ENCODE peak calls at places on chromosomes 6 and 20, in nine cellular contexts. M, K, Q, J, D, Z, W, P and X are unnamed samples.

GRCh38 chr20:16308754-16309153 is 264.5 kb downstream of the KIF16B start:
- DNase-seq in Q (no peak), J (no peak), P (no peak), M (peak), D (no peak), W (no peak), Z (no peak), K (peak), X (no peak)

GRCh38 chr20:57404419-57405072 is 13.3 kb downstream of the RBM38 start:
- DNase-seq in D (no peak), P (peak), W (no peak), K (no peak), Z (no peak), M (no peak), Q (no peak), J (no peak), X (no peak)

GRCh38 chr6:119348308-119349040 is 1.1 kb downstream of the MAN1A1 start:
- DNase-seq in P (peak), J (no peak), M (peak), D (peak), K (peak), Z (no peak), Q (no peak), W (peak), X (no peak)

GRCh38 chr20:37119356-37120036 is 23.7 kb upstream of the RBL1 start:
- DNase-seq in J (no peak), Z (no peak), P (no peak), M (no peak), D (no peak), W (no peak), Q (no peak), K (no peak), X (no peak)

GRCh38 chr20:62255976-62256375 is 17.7 kb downstream of the OSBPL2 start:
- DNase-seq in D (no peak), Q (no peak), K (no peak), Z (no peak), J (no peak), M (no peak), P (no peak), W (no peak), X (no peak)

GRCh38 chr6:170451762-170452651 is 101.1 kb downstream of the PSMB1 start:
- DNase-seq in D (no peak), W (no peak), Q (no peak), J (no peak), M (no peak), K (no peak), Z (no peak), P (no peak), X (no peak)

GRCh38 chr6:143427109-143427817 is 23.2 kb downstream of the ADAT2 start:
- DNase-seq in J (no peak), K (peak), M (peak), Q (peak), W (peak), D (peak), Z (no peak), P (peak), X (peak)

GRCh38 chr20:23082846-23083552 is 3.1 kb downstream of the CD93 start:
- DNase-seq in M (peak), D (no peak), Q (no peak), P (peak), Z (no peak), J (no peak), K (no peak), W (no peak), X (no peak)

GRCh38 chr20:8946036-8946926 is 122.6 kb upstream of the PLCB4 start:
- DNase-seq in K (no peak), Q (no peak), Z (no peak), J (no peak), P (no peak), M (no peak), D (no peak), W (no peak), X (no peak)

GRCh38 chr20:50313223-50313820 is 122.7 kb downstream of the CEBPB start:
- DNase-seq in Q (peak), J (no peak), D (no peak), M (no peak), K (peak), W (no peak), P (no peak), Z (no peak), X (no peak)

GRCh38 chr6:32968770-32969684 is 633 bp downstream of the BRD2 start:
- DNase-seq in W (peak), Q (peak), J (no peak), M (peak), K (peak), D (peak), P (peak), Z (peak), X (no peak)

GRCh38 chr6:153085239-153085638 is 45.8 kb downstream of the RGS17 start:
- DNase-seq in K (no peak), W (no peak), Q (no peak), D (no peak), Z (no peak), J (no peak), P (no peak), M (no peak), X (no peak)

GRCh38 chr20:50055524-50056083 is 57.3 kb downstream of the UBE2V1 start:
- DNase-seq in Q (no peak), K (no peak), Z (no peak), M (no peak), W (no peak), D (no peak), P (no peak), J (no peak), X (no peak)

GRCh38 chr20:57211949-57212889 is 54.2 kb downstream of the BMP7 start:
- DNase-seq in M (peak), Q (peak), Z (peak), P (no peak), D (no peak), W (peak), K (peak), J (no peak), X (no peak)

GRCh38 chr6:82955841-82956240 is 109.8 kb downstream of the UBE3D start:
- DNase-seq in Z (no peak), J (no peak), P (no peak), K (peak), M (no peak), D (no peak), W (no peak), Q (peak), X (no peak)

GRCh38 chr20:3101737-3102574 is 17.4 kb upstream of the AVP start:
- DNase-seq in P (no peak), Q (no peak), K (no peak), Z (no peak), D (peak), J (no peak), W (no peak), M (no peak), X (no peak)

GRCh38 chr20:16096756-16097326 is 476.4 kb downstream of the KIF16B start:
- DNase-seq in D (no peak), P (no peak), Z (no peak), M (no peak), J (no peak), Q (no peak), K (no peak), W (no peak), X (no peak)

GRCh38 chr6:44539701-44540100 is 152.2 kb downstream of the CDC5L start:
- DNase-seq in Q (no peak), W (no peak), M (no peak), P (no peak), J (no peak), Z (no peak), K (no peak), D (no peak), X (no peak)

GRCh38 chr6:31652925-31653724 is 664 bp upstream of the BAG6 start:
- DNase-seq in M (peak), K (no peak), D (no peak), P (no peak), W (peak), J (no peak), Q (no peak), Z (no peak), X (no peak)

GRCh38 chr6:143396497-143397228 is 53.8 kb downstream of the ADAT2 start:
- DNase-seq in P (no peak), K (no peak), W (no peak), M (no peak), J (no peak), Q (peak), D (no peak), Z (no peak), X (no peak)

GRCh38 chr20:62186887-62187866 is 4.3 kb downstream of the MTG2 start:
- DNase-seq in K (peak), D (no peak), Z (no peak), J (no peak), M (peak), W (no peak), P (no peak), Q (peak), X (no peak)

GRCh38 chr6:41271901-41272395 is 14.5 kb downstream of the TREM1 start:
- DNase-seq in W (peak), M (no peak), Z (no peak), P (peak), D (no peak), K (no peak), J (no peak), Q (no peak), X (no peak)

GRCh38 chr6:139161817-139162284 is 27.0 kb downstream of the HECA start:
- DNase-seq in M (no peak), P (no peak), D (peak), K (no peak), Q (no peak), W (no peak), J (no peak), Z (no peak), X (no peak)

GRCh38 chr6:100346203-100346602 is 118.5 kb downstream of the SIM1 start:
- DNase-seq in W (no peak), K (peak), M (no peak), P (no peak), Q (peak), J (no peak), Z (no peak), D (no peak), X (peak)

GRCh38 chr6:158646023-158646888 is 1.7 kb upstream of the DYNLT1 start:
- DNase-seq in K (no peak), Q (peak), D (no peak), J (no peak), P (no peak), Z (no peak), M (no peak), W (peak), X (no peak)

GRCh38 chr6:105292689-105293339 is 110.1 kb downstream of the PREP start:
- DNase-seq in M (no peak), K (no peak), Z (no peak), W (no peak), D (no peak), P (no peak), Q (no peak), J (no peak), X (no peak)

GRCh38 chr6:161198176-161198575 is 75.7 kb downstream of the AGPAT4 start:
- DNase-seq in Q (peak), M (no peak), P (no peak), K (no peak), J (no peak), W (no peak), D (no peak), Z (no peak), X (no peak)

GRCh38 chr6:64948261-64948660 is 758.8 kb downstream of the EYS start:
- DNase-seq in M (no peak), P (no peak), W (no peak), D (no peak), J (no peak), Q (no peak), Z (no peak), K (no peak), X (no peak)

GRCh38 chr6:141758430-141758829 is 374.3 kb upstream of the GJE1 start:
- DNase-seq in Q (no peak), M (no peak), P (no peak), Z (no peak), J (no peak), D (no peak), K (no peak), W (no peak), X (no peak)

GRCh38 chr6:43951063-43951755 is 176.0 kb downstream of the MRPL14 start:
- DNase-seq in Q (peak), K (no peak), M (peak), W (peak), P (peak), Z (peak), J (peak), D (no peak), X (no peak)

GRCh38 chr20:14142171-14142570 is 146.9 kb downstream of the MACROD2 start:
- DNase-seq in Q (peak), M (peak), D (no peak), P (no peak), W (no peak), K (peak), Z (peak), J (peak), X (peak)

GRCh38 chr20:10636326-10636818 is 37.4 kb downstream of the JAG1 start:
- DNase-seq in J (no peak), Z (no peak), Q (peak), K (peak), P (no peak), D (no peak), M (no peak), W (no peak), X (no peak)

GRCh38 chr6:141953072-141953471 is 179.7 kb upstream of the GJE1 start:
- DNase-seq in K (no peak), D (no peak), P (no peak), M (no peak), W (no peak), Q (no peak), Z (no peak), J (no peak), X (no peak)

GRCh38 chr6:4677011-4677750 is 99.0 kb upstream of the CDYL start:
- DNase-seq in Z (no peak), M (no peak), K (no peak), W (no peak), D (no peak), J (no peak), P (no peak), Q (no peak), X (no peak)

DNA sequence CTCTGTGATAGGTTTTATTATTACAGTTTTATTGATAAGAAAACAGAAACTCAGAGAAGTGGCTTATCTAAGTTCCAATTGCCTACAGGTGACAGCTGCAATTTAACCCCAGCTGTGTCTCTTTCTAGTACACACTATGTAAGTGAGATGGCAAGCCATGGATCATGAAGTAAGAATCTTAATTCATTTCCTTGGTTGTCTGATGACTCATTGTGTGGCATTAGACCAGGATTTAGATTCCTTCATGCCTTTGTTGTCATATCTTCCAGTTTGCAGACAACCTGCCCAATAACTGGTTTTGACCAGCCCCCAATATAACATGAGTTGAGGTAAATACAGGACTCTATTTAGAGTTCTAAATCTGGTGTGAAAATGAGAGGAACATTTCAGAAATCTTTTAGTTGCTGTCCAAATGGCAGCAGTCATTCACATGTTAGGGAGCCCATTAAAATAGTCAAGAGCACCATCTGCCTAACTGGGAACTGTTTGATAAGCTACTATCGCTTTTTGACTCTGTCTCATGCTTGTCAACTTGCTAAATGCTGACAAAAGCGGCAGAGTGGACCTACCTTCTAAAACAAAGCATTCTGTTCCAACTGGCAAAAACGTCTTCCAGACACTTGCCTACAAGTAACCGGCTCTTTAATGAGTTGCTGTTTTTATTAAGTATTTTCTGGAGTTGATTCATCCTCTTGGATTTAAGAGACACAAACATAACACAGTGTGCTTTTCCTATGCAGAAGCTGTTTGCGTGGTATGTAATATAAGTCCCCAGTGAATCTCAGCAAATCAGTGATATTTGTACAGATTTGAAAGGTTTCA is 170.5 kb upstream of the PHACTR1 start:
- DNase-seq in Z (peak), P (no peak), Q (peak), W (no peak), D (no peak), K (peak), J (no peak), M (no peak), X (peak)
- H3K27ac ChIP-seq in Z (no peak), P (no peak), Q (no peak), W (no peak), D (no peak), K (no peak), J (no peak), M (no peak), X (peak)

GRCh38 chr6:144580771-144581170 is 295.6 kb downstream of the UTRN start:
- DNase-seq in J (no peak), Q (no peak), K (no peak), D (no peak), Z (no peak), P (no peak), W (no peak), M (no peak), X (no peak)
- H3K27ac ChIP-seq in J (no peak), Q (no peak), K (no peak), D (no peak), Z (no peak), P (no peak), W (no peak), M (no peak), X (no peak)

GRCh38 chr20:47557218-47557617 is 55.5 kb downstream of the NCOA3 start:
- DNase-seq in J (no peak), Q (no peak), D (no peak), K (no peak), P (no peak), M (no peak), Z (no peak), W (no peak), X (no peak)
- H3K27ac ChIP-seq in J (no peak), Q (no peak), D (no peak), K (no peak), P (no peak), M (no peak), Z (no peak), W (no peak), X (no peak)

GRCh38 chr20:63653974-63654680 is 903 bp upstream of the STMN3 start:
- DNase-seq in D (no peak), K (no peak), Z (no peak), J (no peak), Q (no peak), M (no peak), P (no peak), W (no peak), X (no peak)
- H3K27ac ChIP-seq in D (no peak), K (no peak), Z (peak), J (no peak), Q (no peak), M (no peak), P (no peak), W (peak), X (peak)

GRCh38 chr20:35341366-35342028 is 49.3 kb upstream of the FAM83C start:
- DNase-seq in M (no peak), Q (peak), W (no peak), D (no peak), P (no peak), Z (no peak), J (no peak), K (peak), X (no peak)
- H3K27ac ChIP-seq in M (no peak), Q (no peak), W (peak), D (no peak), P (no peak), Z (no peak), J (no peak), K (no peak), X (no peak)

GRCh38 chr6:36333889-36334288 is 2.8 kb downstream of the BNIP5 start:
- DNase-seq in M (peak), P (no peak), K (no peak), W (no peak), Z (no peak), Q (no peak), J (no peak), D (no peak), X (no peak)
- H3K27ac ChIP-seq in M (no peak), P (no peak), K (no peak), W (no peak), Z (no peak), Q (no peak), J (no peak), D (no peak), X (no peak)

GRCh38 chr6:157606516-157606915 is 216.5 kb upstream of the SNX9 start:
- DNase-seq in W (no peak), Q (no peak), Z (no peak), M (no peak), P (no peak), J (no peak), D (no peak), K (no peak), X (no peak)

GRCh38 chr6:157603971-157604370 is 219.1 kb upstream of the SNX9 start:
- DNase-seq in Q (no peak), P (no peak), Z (no peak), J (no peak), D (no peak), K (no peak), M (no peak), W (no peak), X (no peak)

GRCh38 chr6:157607317-157608109 is 215.5 kb upstream of the SNX9 start:
- DNase-seq in D (no peak), P (no peak), W (no peak), K (no peak), Q (no peak), M (peak), Z (no peak), J (peak), X (no peak)

GRCh38 chr6:157604816-157605215 is 218.2 kb upstream of the SNX9 start:
- DNase-seq in P (no peak), Q (no peak), W (no peak), J (no peak), D (no peak), Z (no peak), M (no peak), K (no peak), X (no peak)

GRCh38 chr6:157605484-157605883 is 217.6 kb upstream of the SNX9 start:
- DNase-seq in Q (no peak), D (no peak), M (no peak), P (no peak), Z (no peak), W (no peak), K (no peak), J (no peak), X (no peak)
- H3K27ac ChIP-seq in Q (no peak), D (no peak), M (no peak), P (no peak), Z (no peak), W (no peak), K (no peak), J (no peak), X (no peak)

GRCh38 chr20:44930517-44931168 is 20.8 kb downstream of the PABPC1L start:
- DNase-seq in K (no peak), Z (no peak), D (no peak), Q (no peak), W (no peak), P (no peak), M (no peak), J (no peak), X (no peak)
- H3K27ac ChIP-seq in K (no peak), Z (no peak), D (no peak), Q (no peak), W (no peak), P (no peak), M (no peak), J (no peak), X (no peak)

DNA sequence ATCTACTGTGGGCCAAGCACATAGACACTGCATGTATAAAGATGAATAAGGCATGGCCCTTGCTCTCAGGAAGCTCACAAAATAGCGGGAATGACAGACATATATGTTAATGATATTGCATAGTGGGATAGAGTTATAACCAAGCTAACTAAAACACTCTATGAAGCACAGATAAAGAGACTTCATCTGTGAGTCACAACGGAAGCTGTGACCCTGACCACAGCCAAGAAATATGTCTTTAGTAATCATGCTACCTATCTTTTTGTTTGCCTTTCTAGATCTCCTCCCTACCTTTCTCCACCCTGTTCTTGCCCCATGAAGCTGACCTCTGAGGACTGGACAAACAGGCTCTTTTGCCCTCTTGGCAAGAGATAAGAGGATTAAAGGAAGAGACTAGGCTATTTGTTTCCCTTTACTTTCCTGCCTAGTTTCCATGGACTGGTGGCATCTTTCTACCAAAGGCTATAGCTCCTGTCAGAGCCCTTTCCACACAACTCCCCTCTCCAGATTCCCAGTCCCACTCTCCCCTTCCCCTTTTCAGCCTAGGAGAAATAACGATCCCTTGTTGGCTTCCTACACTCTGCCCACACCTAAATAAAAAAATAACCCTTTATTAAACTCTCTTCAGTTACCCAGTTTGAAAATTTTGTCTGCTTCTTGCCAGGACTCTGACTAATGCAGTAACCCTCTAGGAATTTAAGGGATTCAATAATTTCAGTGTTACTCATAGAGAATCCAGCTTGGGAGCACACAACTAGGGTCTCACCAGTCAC is 504.9 kb upstream of the MARCKS start:
- DNase-seq in Q (peak), J (no peak), Z (peak), W (no peak), D (no peak), K (peak), P (no peak), M (no peak), X (peak)
- H3K27ac ChIP-seq in Q (peak), J (no peak), Z (peak), W (no peak), D (no peak), K (peak), P (no peak), M (no peak), X (no peak)